ENCODE peak calls at places on chromosomes 11 and 22, in five cellular contexts. K is adrenal gland, W is fibroblast of pulmonary artery, N is stomach, B is right atrium auricular region. U is an unnamed sample.

GRCh38 chr22:19984201-19984753 is 32.3 kb downstream of the ARVCF start:
- DNase-seq in K (peak), W (peak), N (no peak), B (no peak), U (peak)

GRCh38 chr11:46402957-46403902 is 11.7 kb upstream of the CHRM4 start:
- DNase-seq in K (no peak), W (no peak), N (no peak), B (no peak), U (no peak)

GRCh38 chr11:12640926-12641849 is 33.0 kb upstream of the TEAD1 start:
- DNase-seq in K (no peak), W (no peak), N (no peak), B (no peak), U (no peak)

GRCh38 chr11:117815262-117815803 is 9.2 kb downstream of the FXYD2 start:
- DNase-seq in K (peak), W (no peak), N (no peak), B (no peak), U (no peak)

GRCh38 chr11:110092577-110093406 is at the start of gene ZC3H12C:
- DNase-seq in K (peak), W (peak), N (peak), B (peak), U (peak)

GRCh38 chr22:39511226-39511625 is 9.1 kb upstream of the ATF4 start:
- DNase-seq in K (peak), W (no peak), N (no peak), B (no peak), U (no peak)

GRCh38 chr11:15774021-15774862 is 582.1 kb downstream of the SOX6 start:
- DNase-seq in K (no peak), W (no peak), N (no peak), B (no peak), U (no peak)

GRCh38 chr22:36026741-36027140 is 1.9 kb downstream of the RBFOX2 start:
- DNase-seq in K (no peak), W (peak), N (no peak), B (no peak), U (peak)

DNA sequence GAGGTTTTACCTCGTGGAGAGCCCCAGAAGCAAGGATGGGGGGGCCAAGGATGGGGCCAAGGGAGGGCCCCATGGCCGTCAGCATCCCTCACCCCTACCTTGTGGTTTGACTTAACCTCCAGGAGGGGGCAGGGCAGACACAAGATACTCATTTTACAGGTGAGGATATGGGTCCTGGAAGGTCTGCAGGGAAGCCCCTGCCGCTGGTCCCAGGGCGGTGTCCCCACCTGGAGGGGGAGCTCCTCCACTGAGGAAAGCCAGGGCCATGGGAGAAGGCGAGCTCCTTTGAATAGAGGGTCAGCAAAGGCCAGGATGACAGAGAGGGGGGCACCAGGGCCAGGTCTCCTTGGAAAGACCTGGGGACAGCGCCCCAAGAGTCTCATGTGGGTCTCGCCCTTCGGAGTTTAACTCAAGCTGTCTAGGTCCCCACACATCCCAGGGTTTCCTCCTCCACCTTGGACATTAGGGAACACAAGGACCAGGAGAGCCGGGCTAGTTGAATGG is 5.9 kb upstream of the ADORA2A start:
- DNase-seq in K (no peak), W (no peak), N (no peak), B (no peak), U (no peak)
- TF ChIP-seq CTCF in K (no peak), W (no peak), N (peak), B (no peak), U (peak)

GRCh38 chr11:64638829-64639228 is 47.8 kb downstream of the SLC22A12 start:
- DNase-seq in K (no peak), W (no peak), N (no peak), B (no peak), U (no peak)

GRCh38 chr11:64637346-64638016 is 46.5 kb downstream of the SLC22A12 start:
- DNase-seq in K (no peak), W (no peak), N (no peak), B (no peak), U (no peak)

GRCh38 chr11:64639885-64640284 is 48.9 kb downstream of the SLC22A12 start:
- DNase-seq in K (no peak), W (no peak), N (no peak), B (no peak), U (no peak)

GRCh38 chr11:64641596-64642417 is 50.8 kb downstream of the SLC22A12 start:
- DNase-seq in K (no peak), W (no peak), N (no peak), B (no peak), U (no peak)

DNA sequence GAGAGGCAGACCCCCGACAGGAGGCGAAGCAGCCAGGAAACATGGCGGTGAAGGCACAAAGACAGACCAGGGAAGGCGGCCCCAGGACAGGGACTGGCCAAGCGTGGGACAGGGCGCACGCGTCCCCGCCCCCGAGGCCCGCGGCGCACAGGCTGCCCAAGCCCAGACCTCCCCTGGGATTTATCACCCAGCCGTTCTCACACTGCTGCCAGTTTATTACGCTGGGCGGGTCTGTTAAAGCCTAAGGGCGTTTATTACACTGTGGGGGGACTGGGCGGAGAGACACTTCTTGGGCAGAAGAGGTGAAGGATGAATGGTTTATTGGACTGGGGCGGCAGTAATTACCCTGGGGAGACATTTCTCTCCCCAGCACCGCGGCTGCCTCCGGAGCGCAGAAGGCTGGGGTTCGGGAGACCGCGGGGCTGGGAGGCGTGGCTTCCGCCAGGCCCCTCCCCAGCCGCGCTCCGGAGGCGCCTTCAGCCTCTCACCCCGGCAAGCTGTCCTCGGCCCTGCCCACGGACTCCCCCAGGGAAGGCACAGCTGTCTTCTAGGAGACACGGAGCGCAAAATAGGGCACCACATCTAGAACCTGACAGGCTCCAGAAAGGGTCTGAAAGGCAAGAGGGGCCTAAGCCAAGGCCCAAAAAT is 47.1 kb downstream of the SLC22A12 start:
- DNase-seq in K (no peak), W (no peak), N (no peak), B (no peak), U (no peak)
- H3K4me3 ChIP-seq in K (no peak), W (no peak), N (no peak), B (no peak), U (no peak)

DNA sequence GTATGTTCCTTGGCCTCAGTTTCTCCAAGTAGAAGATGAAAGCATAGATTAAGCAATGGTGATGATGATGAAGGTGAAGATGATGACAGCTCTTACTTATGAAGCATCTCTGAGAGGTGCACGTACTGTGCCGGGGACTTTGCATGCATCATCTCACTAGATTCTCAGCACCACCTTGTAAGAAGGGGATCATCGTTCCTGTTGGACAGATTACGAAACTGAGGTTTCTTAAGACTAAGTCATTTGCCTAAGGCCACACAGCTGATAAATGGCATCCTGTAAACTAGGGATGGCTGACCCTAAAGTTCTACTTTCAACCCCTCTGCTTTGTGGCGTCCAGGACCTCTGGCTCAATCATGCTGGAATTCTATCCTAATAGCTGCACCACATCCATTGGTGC is 8.7 kb downstream of the MS4A15 start:
- DNase-seq in K (no peak), W (no peak), N (no peak), B (no peak), U (no peak)
- TF ChIP-seq CTCF in K (no peak), W (no peak), N (no peak), B (no peak), U (no peak)

DNA sequence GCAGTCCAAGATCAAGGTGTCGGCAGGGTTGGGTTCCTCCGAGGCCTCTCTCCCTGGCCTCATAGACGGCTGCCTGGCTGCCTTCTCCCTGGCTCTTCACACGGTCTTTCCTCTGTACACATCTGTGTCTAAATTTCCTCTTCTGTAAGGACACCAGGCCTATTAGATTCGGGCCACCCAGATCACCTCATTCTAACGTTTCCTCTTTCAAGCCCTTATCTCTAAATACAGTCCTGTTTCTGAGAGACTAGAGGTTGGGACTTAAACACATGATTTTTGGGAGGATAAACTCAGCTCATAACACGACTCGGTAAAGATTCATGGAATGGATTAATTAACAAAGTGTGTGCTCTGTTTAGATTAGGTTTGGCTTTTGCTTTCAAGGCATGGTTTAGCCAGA is 136.0 kb upstream of the SORL1-AS1 start:
- DNase-seq in K (no peak), W (no peak), N (no peak), B (no peak), U (no peak)
- H3K4me3 ChIP-seq in K (no peak), W (no peak), N (no peak), B (no peak), U (no peak)

U was measured in choroid plexus epithelial cell.